ENCODE peak calls at places on chromosome 2, in eight cellular contexts. Y is occipital lobe; A is hepatocyte; P is body of pancreas; M is stimulated activated CD4-positive, alpha-beta T cell treated with anti-CD3 and anti-CD28 coated beads, Interleukin-4, amount 100 ng/mL, for 1 hour; H is mesendoderm; S is heart left ventricle; N is HEK293T. O is an unnamed sample.

GRCh38 chr2:138428710-138429440 is 72.7 kb upstream of the SPOPL start:
- DNase-seq in Y (no peak), A (no peak), P (no peak), M (no peak), H (peak), S (no peak), N (no peak), O (no peak)

GRCh38 chr2:147293958-147294824 is 550.6 kb upstream of the ACVR2A start:
- DNase-seq in Y (no peak), A (no peak), P (no peak), M (no peak), H (no peak), S (no peak), N (no peak), O (no peak)

GRCh38 chr2:67309281-67309680 is 87.9 kb upstream of the ETAA1 start:
- DNase-seq in Y (no peak), A (peak), P (no peak), M (no peak), H (no peak), S (no peak), N (no peak), O (no peak)

GRCh38 chr2:238601433-238602222 is 174.9 kb downstream of the ASB1 start:
- DNase-seq in Y (no peak), A (no peak), P (peak), M (no peak), H (no peak), S (no peak), N (no peak), O (no peak)

GRCh38 chr2:168179592-168179991 is 67.8 kb downstream of the STK39 start:
- DNase-seq in Y (no peak), A (no peak), P (no peak), M (no peak), H (no peak), S (no peak), N (no peak), O (no peak)

GRCh38 chr2:28172114-28172898 is 220.4 kb upstream of the FOSL2 start:
- DNase-seq in Y (peak), A (peak), P (no peak), M (no peak), H (no peak), S (no peak), N (no peak), O (no peak)

GRCh38 chr2:263022-263738 is 652 bp downstream of the SH3YL1 start:
- DNase-seq in Y (no peak), A (peak), P (peak), M (no peak), H (no peak), S (no peak), N (no peak), O (no peak)

GRCh38 chr2:128278979-128279378 is 39.7 kb downstream of the HS6ST1 start:
- DNase-seq in Y (no peak), A (no peak), P (peak), M (no peak), H (no peak), S (peak), N (no peak), O (no peak)

GRCh38 chr2:218000137-218000536 is 2.7 kb downstream of the TNS1 start:
- DNase-seq in Y (no peak), A (no peak), P (peak), M (no peak), H (no peak), S (no peak), N (no peak), O (no peak)

GRCh38 chr2:69164379-69164778 is 151.4 kb downstream of the ANTXR1 start:
- DNase-seq in Y (no peak), A (peak), P (no peak), M (no peak), H (no peak), S (no peak), N (no peak), O (no peak)

GRCh38 chr2:1563943-1564342 is 150.7 kb downstream of the TPO start:
- DNase-seq in Y (no peak), A (no peak), P (no peak), M (no peak), H (no peak), S (no peak), N (no peak), O (no peak)

GRCh38 chr2:54579682-54580349 is 123.7 kb downstream of the SPTBN1 start:
- DNase-seq in Y (no peak), A (peak), P (peak), M (peak), H (no peak), S (no peak), N (no peak), O (no peak)

GRCh38 chr2:134122610-134123009 is 131.3 kb upstream of the MGAT5 start:
- DNase-seq in Y (no peak), A (no peak), P (peak), M (no peak), H (peak), S (no peak), N (no peak), O (peak)

GRCh38 chr2:10036095-10036879 is 7.1 kb upstream of the KLF11 start:
- DNase-seq in Y (peak), A (no peak), P (peak), M (peak), H (no peak), S (peak), N (no peak), O (no peak)

GRCh38 chr2:1591978-1592907 is 152.1 kb downstream of the PXDN start:
- DNase-seq in Y (no peak), A (peak), P (peak), M (no peak), H (peak), S (peak), N (peak), O (no peak)

GRCh38 chr2:168254158-168254935 is 7.0 kb upstream of the STK39 start:
- DNase-seq in Y (no peak), A (no peak), P (no peak), M (no peak), H (peak), S (no peak), N (no peak), O (no peak)

GRCh38 chr2:66679422-66679821 is 244.5 kb downstream of the MEIS1 start:
- DNase-seq in Y (no peak), A (no peak), P (no peak), M (no peak), H (peak), S (no peak), N (no peak), O (no peak)

GRCh38 chr2:97926936-97927335 is 68.8 kb downstream of the TMEM131 start:
- DNase-seq in Y (no peak), A (no peak), P (no peak), M (no peak), H (no peak), S (no peak), N (no peak), O (no peak)

GRCh38 chr2:18368008-18368407 is 192.4 kb downstream of the RDH14 start:
- DNase-seq in Y (no peak), A (no peak), P (no peak), M (no peak), H (no peak), S (no peak), N (no peak), O (no peak)

GRCh38 chr2:166563894-166564293 is 69.8 kb upstream of the SCN7A start:
- DNase-seq in Y (no peak), A (no peak), P (no peak), M (no peak), H (no peak), S (no peak), N (no peak), O (no peak)

GRCh38 chr2:216107760-216108159 is 1.4 kb upstream of the XRCC5 start:
- DNase-seq in Y (no peak), A (peak), P (no peak), M (no peak), H (peak), S (no peak), N (no peak), O (no peak)

GRCh38 chr2:230938516-230939065 is 13.5 kb upstream of the GPR55 start:
- DNase-seq in Y (no peak), A (no peak), P (no peak), M (no peak), H (no peak), S (no peak), N (no peak), O (peak)

GRCh38 chr2:36456227-36456788 is 100.7 kb downstream of the CRIM1 start:
- DNase-seq in Y (peak), A (peak), P (peak), M (no peak), H (no peak), S (peak), N (no peak), O (no peak)

GRCh38 chr2:158598856-158599517 is 142.2 kb downstream of the PKP4 start:
- DNase-seq in Y (no peak), A (no peak), P (no peak), M (no peak), H (no peak), S (no peak), N (no peak), O (no peak)

GRCh38 chr2:120036145-120036544 is 23.3 kb downstream of the EPB41L5 start:
- DNase-seq in Y (no peak), A (no peak), P (no peak), M (no peak), H (no peak), S (no peak), N (no peak), O (no peak)

GRCh38 chr2:207463433-207463832 is 66.3 kb upstream of the CREB1 start:
- DNase-seq in Y (peak), A (no peak), P (no peak), M (no peak), H (no peak), S (no peak), N (no peak), O (no peak)

GRCh38 chr2:98477506-98477905 is 32.8 kb downstream of the INPP4A start:
- DNase-seq in Y (no peak), A (no peak), P (no peak), M (no peak), H (no peak), S (no peak), N (no peak), O (no peak)

GRCh38 chr2:138997849-138998517 is 217.8 kb upstream of the NXPH2 start:
- DNase-seq in Y (no peak), A (no peak), P (no peak), M (no peak), H (no peak), S (no peak), N (no peak), O (no peak)

O was measured in DMS79.